ENCODE peak calls at places on chromosomes 2 and 18, in four cellular contexts. B is HCT116, S is hypothalamus, O is NCI-H1417. P is an unnamed sample.

GRCh38 chr2:210617318-210617717 is 60.9 kb downstream of the CPS1 start:
- DNase-seq in B (no peak), S (no peak), O (no peak), P (no peak)

GRCh38 chr18:46071615-46071893 is 506 bp downstream of the PSTPIP2 start:
- DNase-seq in B (no peak), S (no peak), O (peak; percentile 48), P (no peak)

GRCh38 chr2:127133793-127134192 is 26.8 kb upstream of the BIN1 start:
- DNase-seq in B (no peak), S (no peak), O (no peak), P (no peak)

GRCh38 chr2:50143822-50144575 is 887.9 kb downstream of the NRXN1 start:
- DNase-seq in B (no peak), S (peak; percentile 3), O (peak; percentile 58), P (no peak)

GRCh38 chr18:63131106-63131943 is 188.2 kb downstream of the BCL2 start:
- DNase-seq in B (no peak), S (no peak), O (peak; percentile 39), P (no peak)

GRCh38 chr2:168434164-168434563 is 21.9 kb upstream of the CERS6 start:
- DNase-seq in B (no peak), S (no peak), O (peak; percentile 59), P (no peak)

GRCh38 chr2:239725551-239725890 is 299.6 kb downstream of the NDUFA10 start:
- DNase-seq in B (no peak), S (no peak), O (no peak), P (no peak)

GRCh38 chr2:188291617-188292445 is at the start of gene GULP1:
- DNase-seq in B (no peak), S (peak; percentile 33), O (peak; percentile 73), P (peak; percentile 72)

GRCh38 chr18:48709371-48709770 is 170.5 kb downstream of the CTIF start:
- DNase-seq in B (no peak), S (no peak), O (no peak), P (no peak)

GRCh38 chr2:113240915-113241911 is 37.5 kb downstream of the PAX8 start:
- DNase-seq in B (peak; percentile 97), S (no peak), O (no peak), P (no peak)

GRCh38 chr2:198424112-198424511 is 619.7 kb downstream of the PLCL1 start:
- DNase-seq in B (no peak), S (no peak), O (no peak), P (no peak)

GRCh38 chr2:201532686-201533304 is 81.3 kb downstream of the STRADB start:
- DNase-seq in B (peak; percentile 90), S (no peak), O (no peak), P (no peak)

GRCh38 chr2:198129609-198130008 is 325.2 kb downstream of the PLCL1 start:
- DNase-seq in B (no peak), S (no peak), O (no peak), P (no peak)

GRCh38 chr2:240947607-240948006 is 41.5 kb downstream of the CROCC2 start:
- DNase-seq in B (no peak), S (no peak), O (no peak), P (peak; percentile 8)

GRCh38 chr2:136327162-136327852 is 209.4 kb upstream of the CXCR4 start:
- DNase-seq in B (no peak), S (no peak), O (peak; percentile 14), P (no peak)

GRCh38 chr2:106080955-106081354 is 113.1 kb downstream of the UXS1 start:
- DNase-seq in B (no peak), S (no peak), O (no peak), P (no peak)

GRCh38 chr2:128594273-128594910 is 275.7 kb upstream of the HS6ST1 start:
- DNase-seq in B (no peak), S (no peak), O (no peak), P (no peak)

GRCh38 chr2:25349397-25349796 is 7.7 kb upstream of the DNMT3A start:
- DNase-seq in B (no peak), S (no peak), O (no peak), P (no peak)

GRCh38 chr18:5628512-5629255 is 84.9 kb upstream of the EPB41L3 start:
- DNase-seq in B (no peak), S (peak; percentile 33), O (no peak), P (peak; percentile 34)

GRCh38 chr2:152548111-152548875 is 169.0 kb downstream of the PRPF40A start:
- DNase-seq in B (no peak), S (no peak), O (no peak), P (no peak)

GRCh38 chr2:222791946-222792649 is 68.7 kb upstream of the ACSL3 start:
- DNase-seq in B (no peak), S (no peak), O (no peak), P (no peak)

GRCh38 chr2:97983698-97984097 is 12.1 kb downstream of the TMEM131 start:
- DNase-seq in B (no peak), S (no peak), O (no peak), P (no peak)

GRCh38 chr18:58954986-58955385 is 90.3 kb downstream of the ZNF532 start:
- DNase-seq in B (no peak), S (no peak), O (no peak), P (no peak)

GRCh38 chr18:269480-270090 is 1.7 kb upstream of the THOC1 start:
- DNase-seq in B (no peak), S (no peak), O (no peak), P (no peak)

GRCh38 chr2:99883356-99883867 is 259.0 kb downstream of the AFF3 start:
- DNase-seq in B (no peak), S (no peak), O (no peak), P (no peak)

GRCh38 chr2:240825476-240825875 is 5.5 kb upstream of the KIF1A start:
- DNase-seq in B (no peak), S (no peak), O (no peak), P (no peak)

GRCh38 chr2:241465543-241465942 is 42.8 kb downstream of the STK25 start:
- DNase-seq in B (no peak), S (no peak), O (no peak), P (no peak)

GRCh38 chr2:25056391-25056821 is 14.5 kb downstream of the EFR3B start:
- DNase-seq in B (no peak), S (no peak), O (no peak), P (no peak)

GRCh38 chr2:191677091-191677645 is 768 bp upstream of the NABP1 start:
- DNase-seq in B (no peak), S (no peak), O (no peak), P (no peak)

GRCh38 chr2:237072067-237072931 is 13.4 kb upstream of the COPS8 start:
- DNase-seq in B (peak; percentile 19), S (peak; percentile 6), O (peak; percentile 25), P (peak; percentile 76)

GRCh38 chr2:99552529-99552928 is 62.7 kb upstream of the REV1 start:
- DNase-seq in B (no peak), S (no peak), O (no peak), P (no peak)

GRCh38 chr2:238461916-238462315 is 35.2 kb downstream of the ASB1 start:
- DNase-seq in B (no peak), S (no peak), O (no peak), P (no peak)

GRCh38 chr18:2971741-2972552 is 41.0 kb downstream of the LPIN2 start:
- DNase-seq in B (no peak), S (no peak), O (no peak), P (no peak)

GRCh38 chr2:172455121-172455515 is 27.7 kb downstream of the ITGA6 start:
- DNase-seq in B (no peak), S (no peak), O (no peak), P (no peak)

GRCh38 chr18:48452863-48453323 is 43.7 kb upstream of the ZBTB7C start:
- DNase-seq in B (no peak), S (no peak), O (peak; percentile 58), P (no peak)

P was measured in progenitor cell of endocrine pancreas.